ENCODE peak calls at places on chromosomes 6 and 20, in ten cellular contexts. J, B, F, U, K, Z, H, X, C and G are unnamed samples.

GRCh38 chr6:153553627-153554026 is 422.5 kb upstream of the RGS17 start:
- DNase-seq in J (no peak), B (peak; percentile 20), F (no peak), U (no peak), K (peak; percentile 8), Z (peak; percentile 59), H (peak; percentile 14), X (no peak), C (peak; percentile 1), G (no peak)

GRCh38 chr20:21609221-21609620 is 95.4 kb upstream of the NKX2-2 start:
- DNase-seq in J (no peak), B (no peak), F (no peak), U (no peak), K (peak; percentile 91), Z (no peak), H (no peak), X (no peak), C (no peak), G (no peak)

GRCh38 chr20:43914697-43915208 is at the start of gene TOX2:
- DNase-seq in J (peak; percentile 93), B (no peak), F (no peak), U (no peak), K (peak; percentile 76), Z (no peak), H (peak; percentile 7), X (peak; percentile 50), C (peak; percentile 87), G (no peak)

GRCh38 chr20:41134362-41135186 is 2.8 kb upstream of the PLCG1 start:
- DNase-seq in J (no peak), B (no peak), F (no peak), U (no peak), K (no peak), Z (no peak), H (no peak), X (no peak), C (no peak), G (no peak)

GRCh38 chr20:57076202-57076651 is 190.2 kb downstream of the BMP7 start:
- DNase-seq in J (peak; percentile 88), B (no peak), F (no peak), U (no peak), K (peak; percentile 100), Z (peak; percentile 45), H (no peak), X (no peak), C (peak; percentile 46), G (no peak)

GRCh38 chr20:38434310-38434741 is 802 bp downstream of the SNHG17 start:
- DNase-seq in J (no peak), B (no peak), F (no peak), U (no peak), K (peak; percentile 34), Z (peak; percentile 50), H (no peak), X (peak; percentile 31), C (peak; percentile 46), G (peak; percentile 44)

GRCh38 chr6:110325197-110325596 is 33.0 kb downstream of the METTL24 start:
- DNase-seq in J (no peak), B (peak; percentile 67), F (peak; percentile 24), U (no peak), K (no peak), Z (no peak), H (no peak), X (no peak), C (peak; percentile 91), G (no peak)

GRCh38 chr20:44990425-44990824 is 24.1 kb downstream of the STK4 start:
- DNase-seq in J (no peak), B (no peak), F (no peak), U (no peak), K (peak; percentile 8), Z (no peak), H (no peak), X (no peak), C (peak; percentile 45), G (no peak)

GRCh38 chr6:19035454-19035853 is 648.3 kb downstream of the RNF144B start:
- DNase-seq in J (no peak), B (peak; percentile 47), F (no peak), U (no peak), K (peak; percentile 10), Z (no peak), H (no peak), X (no peak), C (no peak), G (no peak)

GRCh38 chr20:35893942-35894341 is 60.4 kb downstream of the SCAND1 start:
- DNase-seq in J (no peak), B (no peak), F (no peak), U (no peak), K (no peak), Z (no peak), H (no peak), X (no peak), C (no peak), G (no peak)

GRCh38 chr6:43927525-43928210 is 157.7 kb downstream of the VEGFA start:
- DNase-seq in J (no peak), B (peak; percentile 69), F (no peak), U (no peak), K (no peak), Z (no peak), H (no peak), X (no peak), C (no peak), G (no peak)

GRCh38 chr6:83615025-83615999 is 93.6 kb downstream of the SNAP91 start:
- DNase-seq in J (peak; percentile 11), B (peak; percentile 30), F (no peak), U (no peak), K (peak; percentile 39), Z (peak; percentile 16), H (peak; percentile 38), X (no peak), C (peak; percentile 70), G (peak; percentile 49)

GRCh38 chr6:139205843-139206242 is 71.0 kb downstream of the HECA start:
- DNase-seq in J (no peak), B (no peak), F (no peak), U (no peak), K (no peak), Z (no peak), H (no peak), X (no peak), C (no peak), G (no peak)

GRCh38 chr20:31860431-31861345 is 9.6 kb downstream of the DUSP15 start:
- DNase-seq in J (no peak), B (peak; percentile 33), F (peak; percentile 40), U (no peak), K (peak; percentile 46), Z (peak; percentile 77), H (peak; percentile 68), X (no peak), C (no peak), G (peak; percentile 55)